ENCODE peak calls at places on chromosomes 13 and 19, in ten cellular contexts. One of them, this sample, is unnamed.
A peak's percentile ranks its signal among the peaks of the same experiment; 100 is the strongest.

GRCh38 chr13:113646376-113646775 is 11.6 kb downstream of the ATP4B start:
- DNase-seq in sigmoid colon: peak; percentile 59
- DNase-seq in right atrium auricular region: no peak
- DNase-seq in hepatocyte: no peak
- DNase-seq in body of pancreas: no peak
- DNase-seq in cardiac muscle cell: no peak
- DNase-seq in CD8-positive, alpha-beta T cell: peak; percentile 1
- DNase-seq in SK-N-SH: no peak
- DNase-seq in fibroblast of lung: no peak
- DNase-seq in neural progenitor cell: no peak
- DNase-seq in this sample: peak; percentile 15

GRCh38 chr13:112616586-112617381 is 28.8 kb upstream of the TUBGCP3 start:
- DNase-seq in sigmoid colon: no peak
- DNase-seq in right atrium auricular region: peak; percentile 57
- DNase-seq in hepatocyte: peak; percentile 59
- DNase-seq in body of pancreas: peak; percentile 43
- DNase-seq in cardiac muscle cell: peak; percentile 53
- DNase-seq in CD8-positive, alpha-beta T cell: peak; percentile 15
- DNase-seq in SK-N-SH: peak; percentile 69
- DNase-seq in fibroblast of lung: peak; percentile 47
- DNase-seq in neural progenitor cell: peak; percentile 65
- DNase-seq in this sample: no peak

GRCh38 chr19:4189641-4190040 is 7.2 kb downstream of the ANKRD24 start:
- DNase-seq in sigmoid colon: no peak
- DNase-seq in right atrium auricular region: no peak
- DNase-seq in hepatocyte: no peak
- DNase-seq in body of pancreas: no peak
- DNase-seq in cardiac muscle cell: no peak
- DNase-seq in CD8-positive, alpha-beta T cell: no peak
- DNase-seq in SK-N-SH: no peak
- DNase-seq in fibroblast of lung: no peak
- DNase-seq in neural progenitor cell: no peak
- DNase-seq in this sample: no peak

GRCh38 chr13:33051632-33052031 is 35.4 kb downstream of the KL start:
- DNase-seq in sigmoid colon: no peak
- DNase-seq in right atrium auricular region: no peak
- DNase-seq in hepatocyte: no peak
- DNase-seq in body of pancreas: no peak
- DNase-seq in cardiac muscle cell: no peak
- DNase-seq in CD8-positive, alpha-beta T cell: no peak
- DNase-seq in SK-N-SH: no peak
- DNase-seq in fibroblast of lung: no peak
- DNase-seq in neural progenitor cell: no peak
- DNase-seq in this sample: no peak

GRCh38 chr13:110634558-110634957 is 19.2 kb downstream of the NAXD start:
- DNase-seq in sigmoid colon: no peak
- DNase-seq in right atrium auricular region: no peak
- DNase-seq in hepatocyte: no peak
- DNase-seq in body of pancreas: no peak
- DNase-seq in cardiac muscle cell: no peak
- DNase-seq in CD8-positive, alpha-beta T cell: no peak
- DNase-seq in SK-N-SH: no peak
- DNase-seq in fibroblast of lung: peak; percentile 65
- DNase-seq in neural progenitor cell: no peak
- DNase-seq in this sample: peak; percentile 84

GRCh38 chr13:84137292-84137691 is 255.0 kb upstream of the SLITRK1 start:
- DNase-seq in sigmoid colon: no peak
- DNase-seq in right atrium auricular region: no peak
- DNase-seq in hepatocyte: no peak
- DNase-seq in body of pancreas: no peak
- DNase-seq in cardiac muscle cell: no peak
- DNase-seq in CD8-positive, alpha-beta T cell: peak; percentile 41
- DNase-seq in SK-N-SH: no peak
- DNase-seq in fibroblast of lung: no peak
- DNase-seq in neural progenitor cell: no peak
- DNase-seq in this sample: no peak

GRCh38 chr19:11203194-11204075 is 6.1 kb upstream of the KANK2 start:
- DNase-seq in sigmoid colon: peak; percentile 97
- DNase-seq in right atrium auricular region: peak; percentile 92
- DNase-seq in hepatocyte: peak; percentile 79
- DNase-seq in body of pancreas: peak; percentile 61
- DNase-seq in cardiac muscle cell: peak; percentile 76
- DNase-seq in CD8-positive, alpha-beta T cell: peak; percentile 39
- DNase-seq in SK-N-SH: peak; percentile 93
- DNase-seq in fibroblast of lung: peak; percentile 97
- DNase-seq in neural progenitor cell: peak; percentile 79
- DNase-seq in this sample: peak; percentile 95

GRCh38 chr13:113753171-113753570 is 5.9 kb upstream of the TMEM255B start:
- DNase-seq in sigmoid colon: no peak
- DNase-seq in right atrium auricular region: no peak
- DNase-seq in hepatocyte: no peak
- DNase-seq in body of pancreas: no peak
- DNase-seq in cardiac muscle cell: no peak
- DNase-seq in CD8-positive, alpha-beta T cell: no peak
- DNase-seq in SK-N-SH: no peak
- DNase-seq in fibroblast of lung: no peak
- DNase-seq in neural progenitor cell: no peak
- DNase-seq in this sample: no peak

GRCh38 chr19:45960595-45961235 is 12.9 kb downstream of the NOVA2 start:
- DNase-seq in sigmoid colon: no peak
- DNase-seq in right atrium auricular region: no peak
- DNase-seq in hepatocyte: no peak
- DNase-seq in body of pancreas: peak; percentile 22
- DNase-seq in cardiac muscle cell: no peak
- DNase-seq in CD8-positive, alpha-beta T cell: no peak
- DNase-seq in SK-N-SH: peak; percentile 46
- DNase-seq in fibroblast of lung: no peak
- DNase-seq in neural progenitor cell: peak; percentile 68
- DNase-seq in this sample: no peak
- TF ChIP-seq CTCF in sigmoid colon: no peak
- TF ChIP-seq CTCF in right atrium auricular region: no peak
- TF ChIP-seq CTCF in hepatocyte: no peak
- TF ChIP-seq CTCF in body of pancreas: peak; percentile 15
- TF ChIP-seq CTCF in cardiac muscle cell: no peak
- TF ChIP-seq CTCF in CD8-positive, alpha-beta T cell: no peak
- TF ChIP-seq CTCF in SK-N-SH: no peak
- TF ChIP-seq CTCF in fibroblast of lung: no peak
- TF ChIP-seq CTCF in neural progenitor cell: peak; percentile 30
- TF ChIP-seq CTCF in this sample: no peak

GRCh38 chr19:41896581-41896942 is 13.6 kb downstream of the ARHGEF1 start:
- DNase-seq in sigmoid colon: no peak
- DNase-seq in right atrium auricular region: no peak
- DNase-seq in hepatocyte: no peak
- DNase-seq in body of pancreas: no peak
- DNase-seq in cardiac muscle cell: no peak
- DNase-seq in CD8-positive, alpha-beta T cell: no peak
- DNase-seq in SK-N-SH: no peak
- DNase-seq in fibroblast of lung: no peak
- DNase-seq in neural progenitor cell: no peak
- DNase-seq in this sample: no peak

GRCh38 chr19:41893899-41894298 is 10.9 kb downstream of the ARHGEF1 start:
- DNase-seq in sigmoid colon: no peak
- DNase-seq in right atrium auricular region: no peak
- DNase-seq in hepatocyte: no peak
- DNase-seq in body of pancreas: no peak
- DNase-seq in cardiac muscle cell: no peak
- DNase-seq in CD8-positive, alpha-beta T cell: peak; percentile 39
- DNase-seq in SK-N-SH: no peak
- DNase-seq in fibroblast of lung: no peak
- DNase-seq in neural progenitor cell: peak; percentile 38
- DNase-seq in this sample: no peak

GRCh38 chr19:41892173-41892902 is 9.4 kb downstream of the ARHGEF1 start:
- DNase-seq in sigmoid colon: no peak
- DNase-seq in right atrium auricular region: no peak
- DNase-seq in hepatocyte: no peak
- DNase-seq in body of pancreas: no peak
- DNase-seq in cardiac muscle cell: no peak
- DNase-seq in CD8-positive, alpha-beta T cell: no peak
- DNase-seq in SK-N-SH: no peak
- DNase-seq in fibroblast of lung: no peak
- DNase-seq in neural progenitor cell: no peak
- DNase-seq in this sample: no peak

GRCh38 chr19:41895745-41896580 is 13.0 kb downstream of the ARHGEF1 start:
- DNase-seq in sigmoid colon: no peak
- DNase-seq in right atrium auricular region: no peak
- DNase-seq in hepatocyte: no peak
- DNase-seq in body of pancreas: no peak
- DNase-seq in cardiac muscle cell: no peak
- DNase-seq in CD8-positive, alpha-beta T cell: peak; percentile 40
- DNase-seq in SK-N-SH: no peak
- DNase-seq in fibroblast of lung: no peak
- DNase-seq in neural progenitor cell: peak; percentile 22
- DNase-seq in this sample: no peak

DNA sequence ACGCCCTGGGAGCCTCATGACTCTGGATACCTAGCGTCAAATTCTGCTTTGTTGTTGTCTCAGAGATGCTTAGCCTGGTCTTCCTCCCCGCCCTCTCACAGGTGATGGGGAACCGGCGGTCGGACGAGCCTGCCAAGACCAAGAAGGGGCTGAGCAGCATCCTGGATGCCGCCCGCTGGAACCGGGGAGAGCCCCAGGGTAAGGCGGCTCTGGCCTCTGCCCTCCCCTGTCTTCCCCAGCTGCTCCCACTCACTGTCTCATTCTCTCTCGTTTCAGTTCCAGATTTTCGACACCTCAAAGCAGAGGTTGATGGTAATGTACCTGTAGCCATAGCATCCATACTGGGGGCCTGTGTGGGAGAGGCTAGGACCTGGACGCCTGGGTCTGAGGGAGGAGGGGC is 11.4 kb downstream of the ARHGEF1 start:
- DNase-seq in sigmoid colon: no peak
- DNase-seq in right atrium auricular region: no peak
- DNase-seq in hepatocyte: no peak
- DNase-seq in body of pancreas: no peak
- DNase-seq in cardiac muscle cell: no peak
- DNase-seq in CD8-positive, alpha-beta T cell: no peak
- DNase-seq in SK-N-SH: no peak
- DNase-seq in fibroblast of lung: no peak
- DNase-seq in neural progenitor cell: no peak
- DNase-seq in this sample: no peak
- H3K4me1 ChIP-seq in sigmoid colon: no peaks in the 10 kb centered on the region
- H3K4me1 ChIP-seq in right atrium auricular region: no peaks in the 10 kb centered on the region
- H3K4me1 ChIP-seq in hepatocyte: no peaks in the 10 kb centered on the region
- H3K4me1 ChIP-seq in body of pancreas: no peaks in the 10 kb centered on the region
- H3K4me1 ChIP-seq in cardiac muscle cell: no peaks in the 10 kb centered on the region
- H3K4me1 ChIP-seq in CD8-positive, alpha-beta T cell: peaks cover 91% of the 10 kb centered on the region
- H3K4me1 ChIP-seq in SK-N-SH: no peaks in the 10 kb centered on the region
- H3K4me1 ChIP-seq in fibroblast of lung: no peaks in the 10 kb centered on the region
- H3K4me1 ChIP-seq in neural progenitor cell: no peaks in the 10 kb centered on the region
- H3K4me1 ChIP-seq in this sample: no peaks in the 10 kb centered on the region

DNA sequence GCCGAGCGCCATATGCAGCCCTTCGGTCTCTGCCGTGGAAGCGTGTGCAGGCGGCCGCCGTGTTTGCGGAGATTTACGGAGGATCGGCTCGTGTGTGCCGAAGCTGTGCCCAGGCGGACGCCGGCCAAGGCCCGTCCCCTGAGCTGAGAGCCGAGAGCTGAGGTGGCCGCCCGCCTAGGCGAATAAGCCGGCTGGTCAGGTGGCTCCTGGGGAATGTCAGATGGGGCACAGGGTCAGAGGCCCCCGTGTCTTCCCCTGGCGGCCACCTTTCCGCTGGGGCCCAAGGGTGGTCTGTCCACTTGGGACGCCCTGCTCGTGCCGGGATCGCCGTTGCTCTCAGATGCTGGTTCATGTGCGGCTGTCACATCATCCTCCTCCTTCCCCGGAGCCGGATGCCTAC is 78.8 kb downstream of the ZNF536 start:
- DNase-seq in sigmoid colon: no peak
- DNase-seq in right atrium auricular region: no peak
- DNase-seq in hepatocyte: no peak
- DNase-seq in body of pancreas: no peak
- DNase-seq in cardiac muscle cell: no peak
- DNase-seq in CD8-positive, alpha-beta T cell: no peak
- DNase-seq in SK-N-SH: no peak
- DNase-seq in fibroblast of lung: no peak
- DNase-seq in neural progenitor cell: peak; percentile 10
- DNase-seq in this sample: peak; percentile 21
- TF ChIP-seq CTCF in sigmoid colon: no peak
- TF ChIP-seq CTCF in right atrium auricular region: no peak
- TF ChIP-seq CTCF in hepatocyte: no peak
- TF ChIP-seq CTCF in body of pancreas: no peak
- TF ChIP-seq CTCF in cardiac muscle cell: no peak
- TF ChIP-seq CTCF in CD8-positive, alpha-beta T cell: no peak
- TF ChIP-seq CTCF in SK-N-SH: no peak
- TF ChIP-seq CTCF in fibroblast of lung: no peak
- TF ChIP-seq CTCF in neural progenitor cell: no peak
- TF ChIP-seq CTCF in this sample: no peak

GRCh38 chr19:40281381-40282208 is 3.5 kb downstream of the AKT2 start:
- DNase-seq in sigmoid colon: peak; percentile 41
- DNase-seq in right atrium auricular region: no peak
- DNase-seq in hepatocyte: no peak
- DNase-seq in body of pancreas: no peak
- DNase-seq in cardiac muscle cell: no peak
- DNase-seq in CD8-positive, alpha-beta T cell: no peak
- DNase-seq in SK-N-SH: no peak
- DNase-seq in fibroblast of lung: no peak
- DNase-seq in neural progenitor cell: no peak
- DNase-seq in this sample: no peak

GRCh38 chr19:40279761-40280607 is 5.2 kb downstream of the AKT2 start:
- DNase-seq in sigmoid colon: no peak
- DNase-seq in right atrium auricular region: no peak
- DNase-seq in hepatocyte: peak; percentile 4
- DNase-seq in body of pancreas: no peak
- DNase-seq in cardiac muscle cell: no peak
- DNase-seq in CD8-positive, alpha-beta T cell: no peak
- DNase-seq in SK-N-SH: peak; percentile 7
- DNase-seq in fibroblast of lung: no peak
- DNase-seq in neural progenitor cell: no peak
- DNase-seq in this sample: no peak

GRCh38 chr19:40282209-40282580 is 3.0 kb downstream of the AKT2 start:
- DNase-seq in sigmoid colon: peak; percentile 57
- DNase-seq in right atrium auricular region: no peak
- DNase-seq in hepatocyte: no peak
- DNase-seq in body of pancreas: no peak
- DNase-seq in cardiac muscle cell: no peak
- DNase-seq in CD8-positive, alpha-beta T cell: no peak
- DNase-seq in SK-N-SH: no peak
- DNase-seq in fibroblast of lung: no peak
- DNase-seq in neural progenitor cell: no peak
- DNase-seq in this sample: no peak

GRCh38 chr19:40279120-40279551 is 6.0 kb downstream of the AKT2 start:
- DNase-seq in sigmoid colon: peak; percentile 87
- DNase-seq in right atrium auricular region: peak; percentile 73
- DNase-seq in hepatocyte: peak; percentile 64
- DNase-seq in body of pancreas: no peak
- DNase-seq in cardiac muscle cell: peak; percentile 23
- DNase-seq in CD8-positive, alpha-beta T cell: no peak
- DNase-seq in SK-N-SH: peak; percentile 15
- DNase-seq in fibroblast of lung: peak; percentile 78
- DNase-seq in neural progenitor cell: no peak
- DNase-seq in this sample: no peak

DNA sequence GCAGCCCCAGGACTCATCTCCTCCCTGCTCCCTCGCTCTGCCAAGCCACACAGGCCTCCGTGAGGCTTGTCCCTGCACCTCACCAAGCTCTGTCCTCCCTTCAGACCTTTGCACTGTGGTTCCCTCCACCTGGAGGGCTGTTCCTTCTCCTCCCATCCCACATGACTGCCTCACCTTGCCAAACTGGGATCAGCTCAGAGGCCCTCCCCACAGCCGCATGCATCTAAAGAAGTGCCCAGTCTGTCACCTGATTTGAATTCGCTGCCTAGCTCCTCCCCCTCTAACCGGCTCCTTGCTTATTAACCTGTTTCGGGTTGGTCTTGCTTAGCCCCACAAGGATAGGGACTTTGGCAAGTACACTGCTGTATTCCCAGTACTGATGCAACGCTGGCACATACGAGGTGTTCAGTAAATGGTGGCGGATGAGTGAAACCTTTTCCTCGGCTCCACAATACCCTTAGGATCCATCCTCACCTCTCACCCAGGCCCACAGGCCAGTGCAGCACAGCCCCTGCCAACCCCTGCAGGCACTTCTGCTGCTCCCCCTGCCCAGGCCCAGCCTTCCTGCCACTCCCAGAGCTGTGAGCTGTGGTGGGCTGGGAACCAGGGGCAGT is 4.4 kb downstream of the AKT2 start:
- DNase-seq in sigmoid colon: no peak
- DNase-seq in right atrium auricular region: no peak
- DNase-seq in hepatocyte: peak; percentile 56
- DNase-seq in body of pancreas: peak; percentile 51
- DNase-seq in cardiac muscle cell: no peak
- DNase-seq in CD8-positive, alpha-beta T cell: no peak
- DNase-seq in SK-N-SH: no peak
- DNase-seq in fibroblast of lung: no peak
- DNase-seq in neural progenitor cell: no peak
- DNase-seq in this sample: no peak
- H3K4me1 ChIP-seq in sigmoid colon: peaks cover 75% of the 10 kb centered on the region
- H3K4me1 ChIP-seq in right atrium auricular region: peaks cover 78% of the 10 kb centered on the region
- H3K4me1 ChIP-seq in hepatocyte: peaks cover 57% of the 10 kb centered on the region
- H3K4me1 ChIP-seq in body of pancreas: peaks cover 82% of the 10 kb centered on the region
- H3K4me1 ChIP-seq in cardiac muscle cell: peaks cover 22% of the 10 kb centered on the region
- H3K4me1 ChIP-seq in CD8-positive, alpha-beta T cell: peaks cover 68% of the 10 kb centered on the region
- H3K4me1 ChIP-seq in SK-N-SH: peaks cover 22% of the 10 kb centered on the region
- H3K4me1 ChIP-seq in fibroblast of lung: peaks cover 15% of the 10 kb centered on the region
- H3K4me1 ChIP-seq in neural progenitor cell: peaks cover 7% of the 10 kb centered on the region
- H3K4me1 ChIP-seq in this sample: peaks cover 80% of the 10 kb centered on the region